ENCODE peak calls at places on chromosome 14, in four cellular contexts. W, J, N and X are unnamed samples. For H3K4me1, the result is how much of the 10 kb centered on the place peaks cover.

GRCh38 chr14:22225526-22226133 is 363.4 kb downstream of the DAD1 start:
- DNase-seq in W (no peak), J (no peak), N (no peak), X (no peak)

GRCh38 chr14:96398921-96399320 is 7.0 kb downstream of the AK7 start:
- DNase-seq in N (no peak), W (no peak), J (no peak), X (no peak)

GRCh38 chr14:48553443-48553842 is 878.0 kb upstream of the MDGA2 start:
- DNase-seq in W (no peak), N (no peak), J (no peak), X (no peak)

GRCh38 chr14:26841920-26842741 is 244.3 kb upstream of the NOVA1 start:
- DNase-seq in J (peak), N (peak), W (no peak), X (peak)

GRCh38 chr14:80570930-80571298 is 359.6 kb upstream of the DIO2 start:
- DNase-seq in W (no peak), N (no peak), J (no peak), X (no peak)

GRCh38 chr14:33768458-33768830 is 182.4 kb downstream of the EGLN3 start:
- DNase-seq in N (no peak), W (no peak), J (no peak), X (no peak)

GRCh38 chr14:105894978-105895881 is 368.8 kb downstream of the TMEM121 start:
- DNase-seq in N (no peak), J (peak), W (no peak), X (no peak)

GRCh38 chr14:106845286-106846087 is 1319.1 kb downstream of the TMEM121 start:
- DNase-seq in J (no peak), N (no peak), W (no peak), X (peak)

GRCh38 chr14:19974844-19975243 is 547 bp upstream of the OR4K15 start:
- DNase-seq in N (no peak), J (no peak), W (no peak), X (no peak)

GRCh38 chr14:30855345-30856037 is 18.9 kb upstream of the COCH start:
- DNase-seq in J (no peak), W (no peak), N (no peak), X (no peak)

GRCh38 chr14:96674121-96674520 is 123.1 kb upstream of the VRK1 start:
- DNase-seq in W (no peak), J (no peak), N (no peak), X (no peak)

GRCh38 chr14:101480022-101480746 is 81.1 kb upstream of the DIO3 start:
- DNase-seq in J (no peak), W (no peak), N (peak), X (peak)

GRCh38 chr14:105738638-105739037 is 212.3 kb downstream of the TMEM121 start:
- DNase-seq in N (no peak), J (no peak), W (no peak), X (no peak)

GRCh38 chr14:60695327-60695726 is 28.8 kb downstream of the SIX4 start:
- DNase-seq in W (no peak), J (no peak), N (no peak), X (no peak)

GRCh38 chr14:24993631-24994030 is 56.3 kb downstream of the STXBP6 start:
- DNase-seq in J (no peak), W (no peak), N (no peak), X (no peak)

GRCh38 chr14:94484476-94484875 is 8.5 kb upstream of the SERPINA9 start:
- DNase-seq in W (no peak), N (no peak), J (no peak), X (no peak)

GRCh38 chr14:32329146-32329545 is at the start of gene AKAP6:
- DNase-seq in J (no peak), N (no peak), W (no peak), X (peak)

GRCh38 chr14:90398315-90398811 is 1.5 kb downstream of the CALM1 start:
- DNase-seq in N (peak), W (no peak), J (peak), X (peak)

GRCh38 chr14:92510972-92511371 is 2.6 kb upstream of the RIN3 start:
- DNase-seq in N (no peak), W (peak), J (no peak), X (no peak)

GRCh38 chr14:38254565-38255407 is 1.1 kb downstream of the CLEC14A start:
- DNase-seq in W (no peak), N (no peak), J (peak), X (no peak)

GRCh38 chr14:71931492-71932228 is 569 bp upstream of the RGS6 start:
- DNase-seq in N (no peak), J (peak), W (no peak), X (peak)

GRCh38 chr14:61121293-61121897 is 140.3 kb downstream of the SLC38A6 start:
- DNase-seq in W (no peak), N (no peak), J (no peak), X (no peak)

DNA sequence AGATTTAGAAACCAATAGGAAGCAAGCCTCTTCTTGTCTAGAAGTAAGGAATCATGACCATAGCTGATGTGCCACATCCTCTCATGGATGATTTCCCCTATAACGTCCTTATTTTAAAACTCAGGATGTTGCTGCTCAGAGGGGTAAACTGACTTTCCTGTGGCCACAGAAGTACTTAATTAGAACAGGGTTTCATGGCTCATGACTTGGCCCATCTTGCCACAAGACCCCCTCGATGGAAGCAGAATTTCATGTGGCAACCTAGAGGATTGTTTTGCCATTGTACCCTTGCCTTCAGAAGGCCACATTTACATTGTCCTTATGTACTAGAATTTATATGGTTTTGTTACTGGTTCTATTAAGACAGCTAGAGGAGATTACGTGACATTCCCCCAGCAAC is 173.5 kb upstream of the PELI2 start:
- DNase-seq in N (no peak), J (no peak), W (no peak), X (no peak)
- H3K4me1 ChIP-seq in N (under half), J (under half), W (under half), X (under half)

GRCh38 chr14:50762931-50763300 is 68.0 kb downstream of the NIN start:
- DNase-seq in J (no peak), N (no peak), W (no peak), X (no peak)
- TF ChIP-seq POLR2A in J (no peak), N (no peak), W (no peak), X (no peak)

DNA sequence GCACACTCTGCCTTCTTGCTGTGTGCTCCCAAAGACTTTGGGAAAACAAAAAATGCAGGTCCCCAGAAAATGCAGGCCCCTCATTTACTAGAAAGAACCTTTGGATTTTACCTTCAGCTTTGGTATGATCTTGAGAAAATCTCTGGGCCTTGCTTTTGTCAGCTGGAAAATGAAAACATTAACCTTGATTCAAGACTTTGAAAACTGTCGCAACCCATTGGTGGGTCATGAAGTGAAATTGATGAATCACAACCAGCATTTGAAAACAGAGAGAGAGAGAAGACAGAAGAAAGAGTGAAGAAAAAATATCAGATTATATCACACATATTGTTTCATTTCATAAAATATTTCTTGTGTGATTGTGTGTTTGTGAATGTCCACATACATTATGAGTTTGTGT is 322.5 kb downstream of the ZFP36L1 start:
- DNase-seq in J (no peak), N (no peak), W (no peak), X (no peak)
- H3K4me1 ChIP-seq in J (under half), N (under half), W (half or more), X (under half)

GRCh38 chr14:21103165-21103709 is 2.4 kb downstream of the TMEM253 start:
- DNase-seq in J (no peak), N (no peak), W (no peak), X (no peak)
- TF ChIP-seq POLR2A in J (no peak), N (no peak), W (no peak), X (no peak)

GRCh38 chr14:69858801-69859200 is 20.4 kb upstream of the SMOC1 start:
- DNase-seq in J (no peak), W (no peak), N (no peak), X (no peak)

GRCh38 chr14:69861170-69861569 is 18.0 kb upstream of the SMOC1 start:
- DNase-seq in N (no peak), J (no peak), W (no peak), X (no peak)

GRCh38 chr14:69863083-69863482 is 16.1 kb upstream of the SMOC1 start:
- DNase-seq in N (no peak), J (no peak), W (no peak), X (no peak)

GRCh38 chr14:69859591-69859990 is 19.6 kb upstream of the SMOC1 start:
- DNase-seq in N (no peak), J (no peak), W (no peak), X (no peak)

GRCh38 chr14:69860221-69860620 is 19.0 kb upstream of the SMOC1 start:
- DNase-seq in J (no peak), N (no peak), W (no peak), X (no peak)
- H3K4me1 ChIP-seq in J (under half), N (under half), W (under half), X (under half)

GRCh38 chr14:102630405-102630804 is 38.0 kb downstream of the RCOR1 start:
- DNase-seq in N (no peak), J (no peak), W (no peak), X (no peak)

GRCh38 chr14:102629700-102630365 is 37.4 kb downstream of the RCOR1 start:
- DNase-seq in W (no peak), N (no peak), J (no peak), X (no peak)

GRCh38 chr14:102629011-102629444 is 36.6 kb downstream of the RCOR1 start:
- DNase-seq in W (no peak), J (peak), N (no peak), X (no peak)

GRCh38 chr14:102633906-102634595 is 41.6 kb downstream of the RCOR1 start:
- DNase-seq in J (no peak), W (no peak), N (no peak), X (no peak)
- TF ChIP-seq POLR2A in J (no peak), W (no peak), N (no peak), X (no peak)

GRCh38 chr14:74357585-74357984 is 9.3 kb downstream of the VRTN start:
- DNase-seq in J (no peak), N (no peak), W (no peak), X (no peak)
- H3K4me1 ChIP-seq in J (under half), N (under half), W (under half), X (under half)

GRCh38 chr14:77107228-77107627 is 9.2 kb downstream of the CIPC start:
- DNase-seq in N (no peak), J (no peak), W (no peak), X (no peak)

GRCh38 chr14:77110286-77110685 is 12.2 kb downstream of the CIPC start:
- DNase-seq in W (no peak), J (no peak), N (no peak), X (no peak)

GRCh38 chr14:77111021-77111420 is 13.0 kb downstream of the CIPC start:
- DNase-seq in J (no peak), N (no peak), W (no peak), X (peak)

GRCh38 chr14:77108753-77109152 is 10.7 kb downstream of the CIPC start:
- DNase-seq in N (no peak), W (no peak), J (no peak), X (no peak)

DNA sequence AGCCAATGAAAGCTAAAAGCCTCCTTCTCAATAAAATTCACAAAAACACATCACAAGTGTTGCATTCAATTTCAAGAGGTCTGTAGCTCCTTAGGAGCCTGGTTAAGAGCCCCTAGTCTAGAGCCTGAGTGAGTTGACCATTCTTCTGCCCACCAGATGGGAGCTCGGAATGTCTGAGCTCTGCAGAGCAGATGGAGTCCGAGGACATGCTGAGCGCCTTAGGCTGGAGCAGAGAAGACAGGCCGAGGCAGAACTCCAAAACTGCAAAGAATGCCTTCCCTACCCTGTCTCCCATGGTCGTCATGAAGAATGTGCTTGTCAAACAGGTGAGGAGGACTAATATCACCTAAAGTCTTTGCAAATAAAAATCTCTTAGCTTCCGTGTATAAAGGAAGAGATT is 11.6 kb downstream of the CIPC start:
- DNase-seq in N (no peak), W (no peak), J (no peak), X (no peak)
- TF ChIP-seq POLR2A in N (no peak), W (no peak), J (no peak), X (no peak)

GRCh38 chr14:75995372-75996041 is 9.9 kb downstream of the IFT43 start:
- DNase-seq in W (no peak), J (peak), N (peak), X (peak)

GRCh38 chr14:75993567-75994041 is 8.0 kb downstream of the IFT43 start:
- DNase-seq in W (no peak), N (no peak), J (no peak), X (no peak)

GRCh38 chr14:75991753-75992152 is 6.2 kb downstream of the IFT43 start:
- DNase-seq in W (no peak), N (no peak), J (no peak), X (no peak)

GRCh38 chr14:75999511-76000190 is 14.1 kb downstream of the IFT43 start:
- DNase-seq in N (no peak), W (no peak), J (no peak), X (no peak)

DNA sequence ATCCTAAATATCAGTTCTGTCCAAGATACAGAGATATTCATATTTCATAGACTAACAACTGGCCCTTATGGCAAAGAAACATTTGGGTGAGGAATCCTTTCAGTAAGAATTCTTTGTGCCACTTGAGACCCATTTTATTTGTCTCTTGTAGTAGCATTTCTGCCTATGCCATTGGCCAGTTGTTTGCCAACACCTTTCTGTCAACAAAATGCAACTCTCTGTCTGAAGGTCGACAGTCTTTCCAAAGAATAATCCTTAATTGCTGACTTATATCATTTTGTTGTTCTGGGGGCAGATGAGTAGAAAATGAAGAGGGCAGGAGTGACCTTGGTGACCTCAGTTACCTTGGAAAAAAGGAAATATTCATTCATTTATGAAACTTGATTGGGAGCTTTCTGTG is 10.9 kb downstream of the IFT43 start:
- DNase-seq in N (no peak), J (no peak), W (no peak), X (no peak)
- H3K4me1 ChIP-seq in N (under half), J (half or more), W (under half), X (under half)